ENCODE peak calls at places on chromosomes 12 and 14, in nine cellular contexts. I is Calu3, S is cardiac muscle cell, O is HEK293T, W is NCI-H524 treated with DMSO at 0.1 percent for 48 hours, V is pons, Q is RPMI8226, B is A549, P is GDM1. N is an unnamed sample.
A peak's percentile ranks its signal among the peaks of the same experiment; 100 is the strongest.

GRCh38 chr12:68420225-68421008 is 88.3 kb upstream of the MDM1 start:
- DNase-seq in B (no peak), S (peak; percentile 45), V (peak; percentile 8), W (no peak), P (no peak), Q (no peak), O (no peak), I (no peak), N (peak; percentile 37)

GRCh38 chr12:7212678-7213077 is 23.2 kb downstream of the PEX5 start:
- DNase-seq in S (no peak), V (no peak), W (no peak), Q (no peak), O (no peak), I (no peak), B (no peak), P (no peak), N (no peak)

GRCh38 chr14:99055816-99056215 is 216.2 kb downstream of the BCL11B start:
- DNase-seq in B (no peak), O (no peak), P (no peak), Q (no peak), I (no peak), S (no peak), W (no peak), V (no peak), N (no peak)

GRCh38 chr14:51533160-51533559 is 118.5 kb upstream of the FRMD6 start:
- DNase-seq in P (no peak), W (no peak), I (no peak), V (no peak), Q (no peak), S (no peak), O (no peak), B (peak; percentile 51), N (no peak)

GRCh38 chr14:82366803-82367202 is 833.1 kb upstream of the SEL1L start:
- DNase-seq in W (no peak), O (no peak), B (no peak), S (no peak), I (no peak), P (no peak), Q (no peak), V (no peak), N (no peak)

GRCh38 chr14:56659964-56660551 is 80.5 kb downstream of the TMEM260 start:
- DNase-seq in S (peak; percentile 60), O (peak; percentile 61), Q (peak; percentile 44), B (peak; percentile 57), W (peak; percentile 24), P (no peak), V (peak; percentile 57), I (peak; percentile 4), N (no peak)

GRCh38 chr12:95857799-95858198 is 953 bp upstream of the SNRPF start:
- DNase-seq in V (no peak), P (no peak), B (no peak), S (no peak), I (no peak), O (no peak), W (no peak), Q (no peak), N (no peak)

GRCh38 chr12:64551676-64552075 is 58.6 kb upstream of the RASSF3 start:
- DNase-seq in B (no peak), Q (no peak), S (peak; percentile 25), P (no peak), O (no peak), W (no peak), I (no peak), V (no peak), N (no peak)

GRCh38 chr14:104280085-104280901 is 141.9 kb downstream of the KIF26A start:
- DNase-seq in S (no peak), W (no peak), P (no peak), B (no peak), O (no peak), Q (no peak), I (no peak), V (no peak), N (peak; percentile 4)

GRCh38 chr12:110744176-110744575 is 1.5 kb upstream of the PPP1CC start:
- DNase-seq in V (peak; percentile 89), Q (no peak), S (peak; percentile 53), B (peak; percentile 53), P (no peak), W (no peak), I (peak; percentile 63), O (no peak), N (peak; percentile 88)

GRCh38 chr12:92695577-92695976 is 7.2 kb upstream of the PLEKHG7 start:
- DNase-seq in B (no peak), P (no peak), S (no peak), W (no peak), O (peak; percentile 17), V (peak; percentile 30), I (no peak), Q (no peak), N (no peak)

GRCh38 chr14:103239751-103240150 is 94.3 kb upstream of the EIF5 start:
- DNase-seq in S (no peak), P (no peak), Q (no peak), V (no peak), O (no peak), B (no peak), I (no peak), W (no peak), N (no peak)

GRCh38 chr14:101875041-101875725 is 89.2 kb upstream of the DYNC1H1 start:
- DNase-seq in O (no peak), W (no peak), S (no peak), B (no peak), Q (no peak), P (no peak), I (no peak), V (no peak), N (no peak)

GRCh38 chr12:4193821-4194220 is 79.7 kb upstream of the CCND2 start:
- DNase-seq in S (no peak), W (no peak), P (no peak), O (no peak), B (no peak), I (no peak), Q (no peak), V (no peak), N (no peak)

GRCh38 chr14:101017209-101017608 is 113.7 kb upstream of the RTL1 start:
- DNase-seq in I (no peak), S (peak; percentile 55), O (no peak), W (no peak), V (no peak), Q (no peak), P (no peak), B (no peak), N (no peak)

GRCh38 chr12:92503029-92503931 is 199.5 kb upstream of the PLEKHG7 start:
- DNase-seq in W (no peak), P (no peak), B (no peak), O (no peak), I (no peak), Q (no peak), S (peak; percentile 13), V (peak; percentile 30), N (peak; percentile 32)

GRCh38 chr12:57893460-57894353 is 47.2 kb upstream of the CTDSP2 start:
- DNase-seq in W (no peak), Q (no peak), I (peak; percentile 72), S (peak; percentile 97), V (peak; percentile 91), B (no peak), P (peak; percentile 59), O (peak; percentile 51), N (peak; percentile 87)

GRCh38 chr12:11901687-11902524 is 168.8 kb upstream of the BCL2L14 start:
- DNase-seq in W (no peak), Q (no peak), V (no peak), B (no peak), I (no peak), O (no peak), S (no peak), P (no peak), N (no peak)

GRCh38 chr14:25086817-25087396 is 37.0 kb upstream of the STXBP6 start:
- DNase-seq in O (no peak), W (no peak), I (no peak), Q (no peak), B (no peak), P (no peak), V (no peak), S (no peak), N (no peak)

GRCh38 chr12:105485321-105485910 is 154.9 kb downstream of the C12orf75 start:
- DNase-seq in V (peak; percentile 4), Q (no peak), P (no peak), O (no peak), B (peak; percentile 22), W (no peak), S (peak; percentile 84), I (peak; percentile 26), N (peak; percentile 72)

GRCh38 chr12:24950231-24950834 is 1.4 kb upstream of the BCAT1 start:
- DNase-seq in Q (peak; percentile 76), P (no peak), I (no peak), S (no peak), V (no peak), W (no peak), O (no peak), B (no peak), N (peak; percentile 29)

GRCh38 chr14:37326434-37326833 is 128.7 kb downstream of the MIPOL1 start:
- DNase-seq in I (no peak), Q (no peak), O (no peak), V (no peak), B (no peak), P (no peak), W (no peak), S (no peak), N (no peak)

N was measured in adrenal gland.